ENCODE peak calls at places on chromosomes 11 and 22, in seven cellular contexts. One of them, this sample, is unnamed.
A peak's percentile ranks its signal among the peaks of the same experiment; 100 is the strongest.

GRCh38 chr11:126083829-126084607 is 21.4 kb upstream of the CDON start:
- DNase-seq in spleen: no peak
- DNase-seq in adrenal gland: no peak
- DNase-seq in esophagus muscularis mucosa: no peak
- DNase-seq in A549: no peak
- DNase-seq in heart left ventricle: no peak
- DNase-seq in CD8-positive, alpha-beta T cell: peak; percentile 13
- DNase-seq in this sample: peak; percentile 26

GRCh38 chr11:84719935-84720577 is 907.1 kb downstream of the DLG2 start:
- DNase-seq in spleen: peak; percentile 76
- DNase-seq in A549: no peak
- DNase-seq in esophagus muscularis mucosa: no peak
- DNase-seq in adrenal gland: no peak
- DNase-seq in CD8-positive, alpha-beta T cell: no peak
- DNase-seq in heart left ventricle: peak; percentile 7
- DNase-seq in this sample: peak; percentile 35

GRCh38 chr22:46295277-46295971 is 1.2 kb upstream of the GTSE1 start:
- DNase-seq in CD8-positive, alpha-beta T cell: no peak
- DNase-seq in spleen: no peak
- DNase-seq in esophagus muscularis mucosa: no peak
- DNase-seq in adrenal gland: no peak
- DNase-seq in A549: no peak
- DNase-seq in heart left ventricle: no peak
- DNase-seq in this sample: no peak

GRCh38 chr11:94283678-94284077 is 20.7 kb upstream of the IZUMO1R start:
- DNase-seq in A549: no peak
- DNase-seq in esophagus muscularis mucosa: no peak
- DNase-seq in CD8-positive, alpha-beta T cell: no peak
- DNase-seq in heart left ventricle: no peak
- DNase-seq in adrenal gland: no peak
- DNase-seq in spleen: no peak
- DNase-seq in this sample: no peak

GRCh38 chr11:103901656-103902055 is 134.8 kb upstream of the DDI1 start:
- DNase-seq in spleen: no peak
- DNase-seq in CD8-positive, alpha-beta T cell: no peak
- DNase-seq in adrenal gland: no peak
- DNase-seq in heart left ventricle: no peak
- DNase-seq in esophagus muscularis mucosa: no peak
- DNase-seq in A549: no peak
- DNase-seq in this sample: no peak

GRCh38 chr22:28015676-28016601 is 96.9 kb upstream of the PITPNB start:
- DNase-seq in spleen: peak; percentile 52
- DNase-seq in esophagus muscularis mucosa: no peak
- DNase-seq in adrenal gland: no peak
- DNase-seq in A549: no peak
- DNase-seq in CD8-positive, alpha-beta T cell: no peak
- DNase-seq in heart left ventricle: no peak
- DNase-seq in this sample: no peak

GRCh38 chr11:9607511-9607899 is 34.0 kb downstream of the WEE1 start:
- DNase-seq in A549: no peak
- DNase-seq in CD8-positive, alpha-beta T cell: no peak
- DNase-seq in heart left ventricle: no peak
- DNase-seq in esophagus muscularis mucosa: peak; percentile 64
- DNase-seq in adrenal gland: no peak
- DNase-seq in spleen: no peak
- DNase-seq in this sample: no peak

GRCh38 chr11:68295940-68296339 is 16.5 kb upstream of the LRP5 start:
- DNase-seq in spleen: no peak
- DNase-seq in CD8-positive, alpha-beta T cell: no peak
- DNase-seq in esophagus muscularis mucosa: no peak
- DNase-seq in heart left ventricle: no peak
- DNase-seq in adrenal gland: no peak
- DNase-seq in A549: no peak
- DNase-seq in this sample: no peak

GRCh38 chr11:61776561-61777075 is 15.8 kb downstream of the TMEM258 start:
- DNase-seq in esophagus muscularis mucosa: no peak
- DNase-seq in A549: peak; percentile 94
- DNase-seq in spleen: no peak
- DNase-seq in CD8-positive, alpha-beta T cell: no peak
- DNase-seq in heart left ventricle: no peak
- DNase-seq in adrenal gland: peak; percentile 78
- DNase-seq in this sample: peak; percentile 85

GRCh38 chr11:124536520-124536919 is 6.9 kb downstream of the OR8B12 start:
- DNase-seq in spleen: no peak
- DNase-seq in A549: no peak
- DNase-seq in CD8-positive, alpha-beta T cell: no peak
- DNase-seq in esophagus muscularis mucosa: no peak
- DNase-seq in adrenal gland: peak; percentile 57
- DNase-seq in heart left ventricle: peak; percentile 32
- DNase-seq in this sample: no peak

GRCh38 chr11:128054323-128054910 is 532.9 kb downstream of the ETS1 start:
- DNase-seq in esophagus muscularis mucosa: no peak
- DNase-seq in adrenal gland: no peak
- DNase-seq in heart left ventricle: no peak
- DNase-seq in CD8-positive, alpha-beta T cell: no peak
- DNase-seq in A549: no peak
- DNase-seq in spleen: no peak
- DNase-seq in this sample: no peak

GRCh38 chr11:7115775-7116174 is 27.0 kb downstream of the RBMXL2 start:
- DNase-seq in A549: no peak
- DNase-seq in heart left ventricle: no peak
- DNase-seq in spleen: no peak
- DNase-seq in adrenal gland: no peak
- DNase-seq in esophagus muscularis mucosa: no peak
- DNase-seq in CD8-positive, alpha-beta T cell: no peak
- DNase-seq in this sample: no peak

GRCh38 chr22:45458532-45458931 is 44.2 kb upstream of the FBLN1 start:
- DNase-seq in spleen: no peak
- DNase-seq in adrenal gland: no peak
- DNase-seq in heart left ventricle: no peak
- DNase-seq in A549: no peak
- DNase-seq in CD8-positive, alpha-beta T cell: no peak
- DNase-seq in esophagus muscularis mucosa: no peak
- DNase-seq in this sample: no peak

GRCh38 chr11:63613517-63614135 is 607 bp downstream of the PLAAT3 start:
- DNase-seq in A549: peak; percentile 36
- DNase-seq in heart left ventricle: peak; percentile 61
- DNase-seq in adrenal gland: peak; percentile 66
- DNase-seq in CD8-positive, alpha-beta T cell: peak; percentile 34
- DNase-seq in spleen: peak; percentile 89
- DNase-seq in esophagus muscularis mucosa: no peak
- DNase-seq in this sample: peak; percentile 34

DNA sequence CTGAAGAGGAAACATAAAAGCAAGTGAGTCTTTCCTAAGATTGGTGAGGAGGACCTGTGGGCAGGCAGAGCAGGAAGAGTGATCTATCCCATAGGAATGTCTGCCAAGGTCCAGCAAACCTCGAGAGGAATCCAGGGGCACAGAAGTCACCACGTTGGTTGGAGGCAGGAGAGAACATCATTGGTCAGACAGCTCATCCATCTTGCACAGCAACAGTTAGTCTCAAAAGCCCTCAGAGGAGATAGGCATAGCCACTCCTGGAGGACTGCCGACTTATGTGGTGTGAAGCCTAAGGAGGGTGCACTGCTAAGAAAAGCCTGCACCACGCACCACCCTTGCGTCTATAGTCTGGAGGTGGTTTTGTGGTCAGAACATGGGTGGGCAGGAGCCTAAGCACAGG is 109.1 kb downstream of the RASSF10 start:
- DNase-seq in heart left ventricle: no peak
- DNase-seq in CD8-positive, alpha-beta T cell: no peak
- DNase-seq in A549: peak; percentile 46
- DNase-seq in spleen: no peak
- DNase-seq in esophagus muscularis mucosa: peak; percentile 53
- DNase-seq in adrenal gland: no peak
- DNase-seq in this sample: no peak
- H3K4me1 ChIP-seq in heart left ventricle: no peaks in the 10 kb centered on the region
- H3K4me1 ChIP-seq in CD8-positive, alpha-beta T cell: no peaks in the 10 kb centered on the region
- H3K4me1 ChIP-seq in A549: peaks cover 52% of the 10 kb centered on the region
- H3K4me1 ChIP-seq in spleen: no peaks in the 10 kb centered on the region
- H3K4me1 ChIP-seq in esophagus muscularis mucosa: no peaks in the 10 kb centered on the region
- H3K4me1 ChIP-seq in adrenal gland: no peaks in the 10 kb centered on the region
- H3K4me1 ChIP-seq in this sample: no peaks in the 10 kb centered on the region

GRCh38 chr22:29060251-29060650 is 1.4 kb downstream of the C22orf31 start:
- DNase-seq in CD8-positive, alpha-beta T cell: no peak
- DNase-seq in adrenal gland: no peak
- DNase-seq in esophagus muscularis mucosa: no peak
- DNase-seq in heart left ventricle: no peak
- DNase-seq in spleen: no peak
- DNase-seq in A549: no peak
- DNase-seq in this sample: no peak
- TF ChIP-seq CTCF in CD8-positive, alpha-beta T cell: no peak
- TF ChIP-seq CTCF in adrenal gland: no peak
- TF ChIP-seq CTCF in esophagus muscularis mucosa: no peak
- TF ChIP-seq CTCF in heart left ventricle: no peak
- TF ChIP-seq CTCF in spleen: no peak
- TF ChIP-seq CTCF in A549: no peak
- TF ChIP-seq CTCF in this sample: no peak

GRCh38 chr11:106091480-106092123 is 14.1 kb downstream of the AASDHPPT start:
- DNase-seq in esophagus muscularis mucosa: no peak
- DNase-seq in adrenal gland: no peak
- DNase-seq in heart left ventricle: no peak
- DNase-seq in spleen: no peak
- DNase-seq in CD8-positive, alpha-beta T cell: no peak
- DNase-seq in A549: no peak
- DNase-seq in this sample: no peak
- H3K4me1 ChIP-seq in esophagus muscularis mucosa: peaks cover 54% of the 10 kb centered on the region
- H3K4me1 ChIP-seq in adrenal gland: peaks cover 14% of the 10 kb centered on the region
- H3K4me1 ChIP-seq in heart left ventricle: peaks cover 23% of the 10 kb centered on the region
- H3K4me1 ChIP-seq in spleen: peaks cover 24% of the 10 kb centered on the region
- H3K4me1 ChIP-seq in CD8-positive, alpha-beta T cell: peaks cover 4% of the 10 kb centered on the region
- H3K4me1 ChIP-seq in A549: peaks cover 37% of the 10 kb centered on the region
- H3K4me1 ChIP-seq in this sample: peaks cover 34% of the 10 kb centered on the region

GRCh38 chr22:39181356-39181755 is 28.9 kb upstream of the CBX7 start:
- DNase-seq in esophagus muscularis mucosa: no peak
- DNase-seq in spleen: peak; percentile 39
- DNase-seq in adrenal gland: no peak
- DNase-seq in CD8-positive, alpha-beta T cell: no peak
- DNase-seq in heart left ventricle: no peak
- DNase-seq in A549: no peak
- DNase-seq in this sample: no peak
- TF ChIP-seq CTCF in esophagus muscularis mucosa: no peak
- TF ChIP-seq CTCF in spleen: no peak
- TF ChIP-seq CTCF in adrenal gland: no peak
- TF ChIP-seq CTCF in CD8-positive, alpha-beta T cell: no peak
- TF ChIP-seq CTCF in heart left ventricle: no peak
- TF ChIP-seq CTCF in A549: no peak
- TF ChIP-seq CTCF in this sample: no peak

DNA sequence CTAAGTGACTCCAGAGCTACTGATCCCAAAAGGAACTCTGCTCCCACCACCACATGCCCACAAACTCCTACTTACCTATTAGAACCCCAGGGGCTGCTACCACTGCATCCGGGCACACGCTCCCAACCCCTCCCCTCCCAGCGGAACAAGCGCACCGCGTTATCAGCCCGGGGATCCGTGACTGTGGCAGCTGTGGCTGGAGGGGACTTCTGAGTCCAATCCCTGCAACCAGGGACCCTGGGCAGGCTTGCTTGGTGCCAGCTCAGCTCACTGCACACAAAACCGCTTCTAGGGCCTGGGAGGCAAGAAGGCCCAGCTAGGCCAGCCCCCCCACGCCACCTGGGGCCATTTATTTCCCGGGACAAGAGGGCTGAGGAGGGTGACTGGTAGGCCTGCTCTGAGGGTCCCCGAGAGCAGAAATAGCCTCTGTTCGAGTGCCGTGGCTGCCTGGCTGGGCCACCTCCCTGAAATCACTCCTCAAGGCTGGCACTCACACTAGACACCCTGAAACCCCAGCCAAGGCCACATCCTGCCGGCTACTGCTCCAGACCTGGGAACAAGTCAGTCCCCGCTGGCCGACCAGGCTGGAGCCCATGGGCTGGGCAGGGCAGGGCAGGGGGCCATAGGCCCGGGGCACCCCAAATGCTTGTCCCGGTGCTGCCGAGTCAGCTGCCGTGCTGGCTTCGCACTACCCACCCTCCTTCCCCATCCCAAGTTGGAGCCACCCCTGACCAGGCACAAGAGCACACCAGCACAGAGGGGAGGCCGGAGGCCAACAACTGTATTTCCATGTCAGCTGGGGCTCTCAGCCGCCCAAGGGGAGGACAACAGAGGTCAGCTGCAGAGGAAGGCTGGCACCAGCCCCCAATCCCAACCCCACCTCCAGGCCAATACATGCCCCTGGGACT is 1.9 kb upstream of the IFITM10 start:
- DNase-seq in A549: no peak
- DNase-seq in heart left ventricle: no peak
- DNase-seq in adrenal gland: peak; percentile 72
- DNase-seq in esophagus muscularis mucosa: no peak
- DNase-seq in CD8-positive, alpha-beta T cell: no peak
- DNase-seq in spleen: peak; percentile 80
- DNase-seq in this sample: no peak
- H3K4me1 ChIP-seq in A549: peaks cover 32% of the 10 kb centered on the region
- H3K4me1 ChIP-seq in heart left ventricle: peaks cover 69% of the 10 kb centered on the region
- H3K4me1 ChIP-seq in adrenal gland: peaks cover 63% of the 10 kb centered on the region
- H3K4me1 ChIP-seq in esophagus muscularis mucosa: peaks cover 61% of the 10 kb centered on the region
- H3K4me1 ChIP-seq in CD8-positive, alpha-beta T cell: peaks cover 63% of the 10 kb centered on the region
- H3K4me1 ChIP-seq in spleen: peaks cover 82% of the 10 kb centered on the region
- H3K4me1 ChIP-seq in this sample: peaks cover 38% of the 10 kb centered on the region

GRCh38 chr11:86115542-86116385 is 46.9 kb upstream of the PICALM start:
- DNase-seq in esophagus muscularis mucosa: no peak
- DNase-seq in heart left ventricle: no peak
- DNase-seq in adrenal gland: no peak
- DNase-seq in spleen: no peak
- DNase-seq in A549: peak; percentile 40
- DNase-seq in CD8-positive, alpha-beta T cell: no peak
- DNase-seq in this sample: no peak
- TF ChIP-seq CTCF in esophagus muscularis mucosa: no peak
- TF ChIP-seq CTCF in heart left ventricle: no peak
- TF ChIP-seq CTCF in adrenal gland: no peak
- TF ChIP-seq CTCF in spleen: no peak
- TF ChIP-seq CTCF in A549: no peak
- TF ChIP-seq CTCF in CD8-positive, alpha-beta T cell: no peak
- TF ChIP-seq CTCF in this sample: no peak

GRCh38 chr22:19937616-19938473 is 3.7 kb upstream of the COMT start:
- DNase-seq in heart left ventricle: no peak
- DNase-seq in spleen: peak; percentile 24
- DNase-seq in esophagus muscularis mucosa: no peak
- DNase-seq in CD8-positive, alpha-beta T cell: no peak
- DNase-seq in A549: no peak
- DNase-seq in adrenal gland: no peak
- DNase-seq in this sample: peak; percentile 62
- H3K4me1 ChIP-seq in heart left ventricle: peaks cover 20% of the 10 kb centered on the region
- H3K4me1 ChIP-seq in spleen: peaks cover 21% of the 10 kb centered on the region
- H3K4me1 ChIP-seq in esophagus muscularis mucosa: peaks cover 31% of the 10 kb centered on the region
- H3K4me1 ChIP-seq in CD8-positive, alpha-beta T cell: peaks cover 16% of the 10 kb centered on the region
- H3K4me1 ChIP-seq in A549: peaks cover 8% of the 10 kb centered on the region
- H3K4me1 ChIP-seq in adrenal gland: peaks cover 13% of the 10 kb centered on the region
- H3K4me1 ChIP-seq in this sample: peaks cover 28% of the 10 kb centered on the region

DNA sequence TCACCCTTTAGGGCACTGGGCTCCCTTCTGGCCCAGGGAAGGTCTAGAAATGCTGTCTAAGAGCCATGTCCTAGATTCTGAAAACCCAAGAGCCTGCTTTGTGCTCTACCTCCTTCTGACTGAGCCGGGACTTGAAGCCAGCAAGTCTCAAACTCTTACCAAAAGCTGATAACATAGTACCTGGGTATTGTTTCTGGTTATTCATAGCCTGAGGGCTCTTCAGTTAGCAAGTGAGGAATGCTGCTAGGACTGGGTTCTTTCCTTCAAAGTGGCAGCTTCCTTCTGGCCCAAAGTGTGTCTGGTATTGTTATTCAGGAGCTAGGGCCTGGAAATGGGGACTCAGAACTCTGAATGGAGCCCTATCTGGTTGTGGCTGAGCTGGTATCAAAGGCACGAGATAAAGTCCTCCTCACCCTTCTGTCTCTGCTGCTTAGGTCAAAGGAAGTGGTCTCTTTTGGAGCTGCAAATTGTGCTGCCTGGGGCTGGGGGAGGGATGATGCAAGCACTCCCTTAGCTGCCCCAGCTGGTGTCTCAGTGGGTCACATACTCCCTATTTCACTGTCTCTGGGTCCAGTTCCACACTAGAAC is 696.0 kb upstream of the CCDC179 start:
- DNase-seq in esophagus muscularis mucosa: no peak
- DNase-seq in spleen: no peak
- DNase-seq in adrenal gland: no peak
- DNase-seq in heart left ventricle: no peak
- DNase-seq in CD8-positive, alpha-beta T cell: no peak
- DNase-seq in A549: no peak
- DNase-seq in this sample: no peak
- TF ChIP-seq CTCF in esophagus muscularis mucosa: no peak
- TF ChIP-seq CTCF in spleen: no peak
- TF ChIP-seq CTCF in adrenal gland: no peak
- TF ChIP-seq CTCF in heart left ventricle: no peak
- TF ChIP-seq CTCF in CD8-positive, alpha-beta T cell: no peak
- TF ChIP-seq CTCF in A549: no peak
- TF ChIP-seq CTCF in this sample: no peak